ENCODE peak calls at places on chromosomes 1 and 21, in ten cellular contexts. One of them, this sample, is unnamed.
A peak's percentile ranks its signal among the peaks of the same experiment; 100 is the strongest.

GRCh38 chr1:201686709-201687455 is 142.1 kb upstream of the IPO9 start:
- DNase-seq in retinal pigment epithelial cell: no peak
- DNase-seq in NB4: peak; percentile 46
- DNase-seq in upper lobe of right lung: no peak
- DNase-seq in IMR-90: no peak
- DNase-seq in tibial nerve: no peak
- DNase-seq in LNCaP clone FGC: peak; percentile 17
- DNase-seq in AG09309: no peak
- DNase-seq in A549: peak; percentile 33
- DNase-seq in kidney: no peak
- DNase-seq in this sample: no peak

GRCh38 chr1:227781314-227781930 is 34.1 kb upstream of the PRSS38 start:
- DNase-seq in retinal pigment epithelial cell: no peak
- DNase-seq in NB4: no peak
- DNase-seq in upper lobe of right lung: no peak
- DNase-seq in IMR-90: no peak
- DNase-seq in tibial nerve: no peak
- DNase-seq in LNCaP clone FGC: no peak
- DNase-seq in AG09309: no peak
- DNase-seq in A549: no peak
- DNase-seq in kidney: peak; percentile 57
- DNase-seq in this sample: no peak

GRCh38 chr1:154807048-154807591 is 63.0 kb downstream of the KCNN3 start:
- DNase-seq in retinal pigment epithelial cell: no peak
- DNase-seq in NB4: no peak
- DNase-seq in upper lobe of right lung: no peak
- DNase-seq in IMR-90: no peak
- DNase-seq in tibial nerve: no peak
- DNase-seq in LNCaP clone FGC: no peak
- DNase-seq in AG09309: no peak
- DNase-seq in A549: no peak
- DNase-seq in kidney: no peak
- DNase-seq in this sample: no peak

GRCh38 chr1:61264825-61265242 is 182.5 kb downstream of the NFIA start:
- DNase-seq in retinal pigment epithelial cell: no peak
- DNase-seq in NB4: no peak
- DNase-seq in upper lobe of right lung: no peak
- DNase-seq in IMR-90: no peak
- DNase-seq in tibial nerve: no peak
- DNase-seq in LNCaP clone FGC: no peak
- DNase-seq in AG09309: no peak
- DNase-seq in A549: no peak
- DNase-seq in kidney: no peak
- DNase-seq in this sample: no peak

GRCh38 chr1:38527373-38527966 is 332.1 kb downstream of the RRAGC start:
- DNase-seq in retinal pigment epithelial cell: no peak
- DNase-seq in NB4: no peak
- DNase-seq in upper lobe of right lung: no peak
- DNase-seq in IMR-90: no peak
- DNase-seq in tibial nerve: no peak
- DNase-seq in LNCaP clone FGC: peak; percentile 21
- DNase-seq in AG09309: no peak
- DNase-seq in A549: no peak
- DNase-seq in kidney: no peak
- DNase-seq in this sample: no peak

GRCh38 chr21:44090332-44090731 is 16.9 kb upstream of the PWP2 start:
- DNase-seq in retinal pigment epithelial cell: no peak
- DNase-seq in NB4: no peak
- DNase-seq in upper lobe of right lung: peak; percentile 56
- DNase-seq in IMR-90: no peak
- DNase-seq in tibial nerve: no peak
- DNase-seq in LNCaP clone FGC: no peak
- DNase-seq in AG09309: no peak
- DNase-seq in A549: no peak
- DNase-seq in kidney: no peak
- DNase-seq in this sample: no peak

GRCh38 chr1:206468571-206468970 is 1.7 kb upstream of the IKBKE start:
- DNase-seq in retinal pigment epithelial cell: no peak
- DNase-seq in NB4: peak; percentile 62
- DNase-seq in upper lobe of right lung: no peak
- DNase-seq in IMR-90: no peak
- DNase-seq in tibial nerve: no peak
- DNase-seq in LNCaP clone FGC: no peak
- DNase-seq in AG09309: no peak
- DNase-seq in A549: no peak
- DNase-seq in kidney: no peak
- DNase-seq in this sample: no peak

GRCh38 chr1:97634758-97635157 is 286.1 kb downstream of the DPYD start:
- DNase-seq in retinal pigment epithelial cell: no peak
- DNase-seq in NB4: no peak
- DNase-seq in upper lobe of right lung: no peak
- DNase-seq in IMR-90: no peak
- DNase-seq in tibial nerve: no peak
- DNase-seq in LNCaP clone FGC: no peak
- DNase-seq in AG09309: no peak
- DNase-seq in A549: no peak
- DNase-seq in kidney: no peak
- DNase-seq in this sample: no peak

GRCh38 chr1:66240491-66241484 is 293.2 kb upstream of the SGIP1 start:
- DNase-seq in retinal pigment epithelial cell: no peak
- DNase-seq in NB4: no peak
- DNase-seq in upper lobe of right lung: no peak
- DNase-seq in IMR-90: peak; percentile 7
- DNase-seq in tibial nerve: no peak
- DNase-seq in LNCaP clone FGC: no peak
- DNase-seq in AG09309: no peak
- DNase-seq in A549: no peak
- DNase-seq in kidney: no peak
- DNase-seq in this sample: no peak

GRCh38 chr1:29932626-29933025 is 696.3 kb downstream of the PTPRU start:
- DNase-seq in retinal pigment epithelial cell: no peak
- DNase-seq in NB4: no peak
- DNase-seq in upper lobe of right lung: no peak
- DNase-seq in IMR-90: no peak
- DNase-seq in tibial nerve: no peak
- DNase-seq in LNCaP clone FGC: no peak
- DNase-seq in AG09309: no peak
- DNase-seq in A549: no peak
- DNase-seq in kidney: no peak
- DNase-seq in this sample: no peak

GRCh38 chr1:194802572-194802971 is 1616.2 kb upstream of the B3GALT2 start:
- DNase-seq in retinal pigment epithelial cell: no peak
- DNase-seq in NB4: no peak
- DNase-seq in upper lobe of right lung: no peak
- DNase-seq in IMR-90: no peak
- DNase-seq in tibial nerve: no peak
- DNase-seq in LNCaP clone FGC: no peak
- DNase-seq in AG09309: no peak
- DNase-seq in A549: no peak
- DNase-seq in kidney: no peak
- DNase-seq in this sample: no peak

GRCh38 chr1:206921772-206922265 is at the start of gene FCMR:
- DNase-seq in retinal pigment epithelial cell: no peak
- DNase-seq in NB4: peak; percentile 63
- DNase-seq in upper lobe of right lung: no peak
- DNase-seq in IMR-90: no peak
- DNase-seq in tibial nerve: peak; percentile 36
- DNase-seq in LNCaP clone FGC: no peak
- DNase-seq in AG09309: no peak
- DNase-seq in A549: no peak
- DNase-seq in kidney: peak; percentile 7
- DNase-seq in this sample: no peak

GRCh38 chr1:236685917-236686814 is at the start of gene ACTN2:
- DNase-seq in retinal pigment epithelial cell: no peak
- DNase-seq in NB4: peak; percentile 42
- DNase-seq in upper lobe of right lung: peak; percentile 77
- DNase-seq in IMR-90: no peak
- DNase-seq in tibial nerve: no peak
- DNase-seq in LNCaP clone FGC: no peak
- DNase-seq in AG09309: no peak
- DNase-seq in A549: peak; percentile 7
- DNase-seq in kidney: peak; percentile 79
- DNase-seq in this sample: no peak

GRCh38 chr1:19644761-19645543 is 841 bp downstream of the NBL1 start:
- DNase-seq in retinal pigment epithelial cell: no peak
- DNase-seq in NB4: peak; percentile 57
- DNase-seq in upper lobe of right lung: no peak
- DNase-seq in IMR-90: no peak
- DNase-seq in tibial nerve: no peak
- DNase-seq in LNCaP clone FGC: no peak
- DNase-seq in AG09309: no peak
- DNase-seq in A549: no peak
- DNase-seq in kidney: peak; percentile 83
- DNase-seq in this sample: no peak

GRCh38 chr1:168087696-168088095 is 49.0 kb downstream of the GPR161 start:
- DNase-seq in retinal pigment epithelial cell: no peak
- DNase-seq in NB4: no peak
- DNase-seq in upper lobe of right lung: no peak
- DNase-seq in IMR-90: no peak
- DNase-seq in tibial nerve: no peak
- DNase-seq in LNCaP clone FGC: no peak
- DNase-seq in AG09309: no peak
- DNase-seq in A549: no peak
- DNase-seq in kidney: no peak
- DNase-seq in this sample: no peak

GRCh38 chr1:96524100-96524499 is 197.5 kb upstream of the PTBP2 start:
- DNase-seq in retinal pigment epithelial cell: no peak
- DNase-seq in NB4: peak; percentile 58
- DNase-seq in upper lobe of right lung: no peak
- DNase-seq in IMR-90: no peak
- DNase-seq in tibial nerve: no peak
- DNase-seq in LNCaP clone FGC: no peak
- DNase-seq in AG09309: no peak
- DNase-seq in A549: no peak
- DNase-seq in kidney: no peak
- DNase-seq in this sample: no peak
- TF ChIP-seq CTCF in retinal pigment epithelial cell: no peak
- TF ChIP-seq CTCF in NB4: no peak
- TF ChIP-seq CTCF in upper lobe of right lung: no peak
- TF ChIP-seq CTCF in IMR-90: no peak
- TF ChIP-seq CTCF in tibial nerve: no peak
- TF ChIP-seq CTCF in LNCaP clone FGC: peak; percentile 21
- TF ChIP-seq CTCF in AG09309: no peak
- TF ChIP-seq CTCF in A549: no peak
- TF ChIP-seq CTCF in kidney: no peak
- TF ChIP-seq CTCF in this sample: no peak

DNA sequence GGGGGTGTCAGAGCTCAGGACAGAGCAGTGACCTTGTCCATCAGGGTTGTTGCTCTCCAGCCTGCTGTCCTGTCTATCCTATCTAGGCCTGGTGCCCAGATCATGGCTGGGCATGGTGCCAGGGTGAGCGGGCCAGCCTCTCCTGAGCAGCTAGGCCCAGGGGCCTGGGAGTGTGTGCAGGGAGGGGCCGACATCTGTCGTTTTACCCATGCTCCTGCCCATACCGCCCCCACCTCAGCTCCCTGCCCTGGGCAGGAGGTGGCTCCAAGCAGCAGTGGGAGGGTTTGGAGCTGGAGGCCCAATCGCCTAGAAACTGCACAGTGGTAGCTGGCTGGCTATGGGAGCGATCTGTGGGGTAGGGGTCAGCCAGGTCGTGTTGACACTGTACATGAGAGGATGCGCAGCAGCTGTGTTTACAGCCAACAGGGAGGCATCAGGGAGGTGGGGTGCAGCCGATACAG is 6.5 kb downstream of the INSRR start:
- DNase-seq in retinal pigment epithelial cell: no peak
- DNase-seq in NB4: no peak
- DNase-seq in upper lobe of right lung: no peak
- DNase-seq in IMR-90: peak; percentile 27
- DNase-seq in tibial nerve: peak; percentile 36
- DNase-seq in LNCaP clone FGC: peak; percentile 44
- DNase-seq in AG09309: no peak
- DNase-seq in A549: no peak
- DNase-seq in kidney: no peak
- DNase-seq in this sample: no peak
- H3K4me3 ChIP-seq in retinal pigment epithelial cell: no peak overlapping the region
- H3K4me3 ChIP-seq in NB4: no peak overlapping the region
- H3K4me3 ChIP-seq in upper lobe of right lung: no peak overlapping the region
- H3K4me3 ChIP-seq in IMR-90: no peak overlapping the region
- H3K4me3 ChIP-seq in tibial nerve: no peak overlapping the region
- H3K4me3 ChIP-seq in LNCaP clone FGC: no peak overlapping the region
- H3K4me3 ChIP-seq in AG09309: no peak overlapping the region
- H3K4me3 ChIP-seq in A549: no peak overlapping the region
- H3K4me3 ChIP-seq in kidney: no peak overlapping the region
- H3K4me3 ChIP-seq in this sample: no peak overlapping the region

GRCh38 chr1:226736908-226737818 is 1.9 kb downstream of the ITPKB start:
- DNase-seq in retinal pigment epithelial cell: no peak
- DNase-seq in NB4: peak; percentile 46
- DNase-seq in upper lobe of right lung: peak; percentile 74
- DNase-seq in IMR-90: peak; percentile 23
- DNase-seq in tibial nerve: no peak
- DNase-seq in LNCaP clone FGC: no peak
- DNase-seq in AG09309: no peak
- DNase-seq in A549: no peak
- DNase-seq in kidney: peak; percentile 83
- DNase-seq in this sample: no peak
- TF ChIP-seq CTCF in retinal pigment epithelial cell: no peak
- TF ChIP-seq CTCF in NB4: no peak
- TF ChIP-seq CTCF in upper lobe of right lung: peak; percentile 19
- TF ChIP-seq CTCF in IMR-90: no peak
- TF ChIP-seq CTCF in tibial nerve: no peak
- TF ChIP-seq CTCF in LNCaP clone FGC: no peak
- TF ChIP-seq CTCF in AG09309: no peak
- TF ChIP-seq CTCF in A549: no peak
- TF ChIP-seq CTCF in kidney: no peak
- TF ChIP-seq CTCF in this sample: no peak

GRCh38 chr1:183569801-183570200 is 20.5 kb downstream of the NCF2 start:
- DNase-seq in retinal pigment epithelial cell: no peak
- DNase-seq in NB4: no peak
- DNase-seq in upper lobe of right lung: no peak
- DNase-seq in IMR-90: no peak
- DNase-seq in tibial nerve: no peak
- DNase-seq in LNCaP clone FGC: no peak
- DNase-seq in AG09309: no peak
- DNase-seq in A549: no peak
- DNase-seq in kidney: no peak
- DNase-seq in this sample: no peak

GRCh38 chr1:183569141-183569540 is 21.1 kb downstream of the NCF2 start:
- DNase-seq in retinal pigment epithelial cell: no peak
- DNase-seq in NB4: no peak
- DNase-seq in upper lobe of right lung: no peak
- DNase-seq in IMR-90: peak; percentile 61
- DNase-seq in tibial nerve: no peak
- DNase-seq in LNCaP clone FGC: no peak
- DNase-seq in AG09309: no peak
- DNase-seq in A549: peak; percentile 18
- DNase-seq in kidney: no peak
- DNase-seq in this sample: no peak

GRCh38 chr1:183566026-183566425 is 24.2 kb downstream of the NCF2 start:
- DNase-seq in retinal pigment epithelial cell: no peak
- DNase-seq in NB4: no peak
- DNase-seq in upper lobe of right lung: no peak
- DNase-seq in IMR-90: no peak
- DNase-seq in tibial nerve: no peak
- DNase-seq in LNCaP clone FGC: no peak
- DNase-seq in AG09309: no peak
- DNase-seq in A549: no peak
- DNase-seq in kidney: no peak
- DNase-seq in this sample: no peak

GRCh38 chr1:183568176-183569041 is 21.9 kb downstream of the NCF2 start:
- DNase-seq in retinal pigment epithelial cell: no peak
- DNase-seq in NB4: no peak
- DNase-seq in upper lobe of right lung: no peak
- DNase-seq in IMR-90: no peak
- DNase-seq in tibial nerve: peak; percentile 10
- DNase-seq in LNCaP clone FGC: no peak
- DNase-seq in AG09309: no peak
- DNase-seq in A549: no peak
- DNase-seq in kidney: no peak
- DNase-seq in this sample: no peak

GRCh38 chr1:183567584-183567983 is 22.7 kb downstream of the NCF2 start:
- DNase-seq in retinal pigment epithelial cell: peak; percentile 51
- DNase-seq in NB4: peak; percentile 16
- DNase-seq in upper lobe of right lung: peak; percentile 81
- DNase-seq in IMR-90: peak; percentile 47
- DNase-seq in tibial nerve: peak; percentile 40
- DNase-seq in LNCaP clone FGC: no peak
- DNase-seq in AG09309: no peak
- DNase-seq in A549: no peak
- DNase-seq in kidney: peak; percentile 84
- DNase-seq in this sample: no peak
- H3K4me3 ChIP-seq in retinal pigment epithelial cell: no peak overlapping the region
- H3K4me3 ChIP-seq in NB4: no peak overlapping the region
- H3K4me3 ChIP-seq in upper lobe of right lung: no peak overlapping the region
- H3K4me3 ChIP-seq in IMR-90: no peak overlapping the region
- H3K4me3 ChIP-seq in tibial nerve: no peak overlapping the region
- H3K4me3 ChIP-seq in LNCaP clone FGC: no peak overlapping the region
- H3K4me3 ChIP-seq in AG09309: no peak overlapping the region
- H3K4me3 ChIP-seq in A549: no peak overlapping the region
- H3K4me3 ChIP-seq in kidney: no peak overlapping the region
- H3K4me3 ChIP-seq in this sample: no peak overlapping the region

This sample was measured in AG04449.